ENCODE peak calls at places on chromosomes 11 and 22, in five cellular contexts. One of them, this sample, is unnamed.

GRCh38 chr22:48262596-48263430 is 1500.4 kb downstream of the TBC1D22A start:
- DNase-seq in uterus: no peak
- DNase-seq in fibroblast of lung: no peak
- DNase-seq in endothelial cell: no peak
- DNase-seq in right lobe of liver: no peak
- DNase-seq in this sample: no peak

GRCh38 chr11:17544181-17544622 is at the start of gene USH1C:
- DNase-seq in endothelial cell: peak
- DNase-seq in uterus: no peak
- DNase-seq in right lobe of liver: no peak
- DNase-seq in fibroblast of lung: no peak
- DNase-seq in this sample: peak

GRCh38 chr11:660281-660680 is 23.2 kb downstream of the DRD4 start:
- DNase-seq in fibroblast of lung: no peak
- DNase-seq in right lobe of liver: no peak
- DNase-seq in endothelial cell: no peak
- DNase-seq in uterus: no peak
- DNase-seq in this sample: no peak

GRCh38 chr22:37230673-37231405 is 13.2 kb downstream of the RAC2 start:
- DNase-seq in right lobe of liver: no peak
- DNase-seq in fibroblast of lung: no peak
- DNase-seq in endothelial cell: no peak
- DNase-seq in uterus: no peak
- DNase-seq in this sample: no peak

GRCh38 chr11:44726278-44727113 is at the start of gene TSPAN18:
- DNase-seq in fibroblast of lung: no peak
- DNase-seq in endothelial cell: peak
- DNase-seq in uterus: peak
- DNase-seq in right lobe of liver: no peak
- DNase-seq in this sample: peak

GRCh38 chr22:37193629-37194191 is 5.7 kb upstream of the C1QTNF6 start:
- DNase-seq in endothelial cell: no peak
- DNase-seq in right lobe of liver: no peak
- DNase-seq in uterus: peak
- DNase-seq in fibroblast of lung: no peak
- DNase-seq in this sample: no peak

GRCh38 chr11:113411536-113411935 is 24.0 kb downstream of the ANKK1 start:
- DNase-seq in endothelial cell: no peak
- DNase-seq in right lobe of liver: no peak
- DNase-seq in fibroblast of lung: no peak
- DNase-seq in uterus: no peak
- DNase-seq in this sample: no peak

GRCh38 chr11:27938011-27938410 is 169.9 kb downstream of the KIF18A start:
- DNase-seq in fibroblast of lung: no peak
- DNase-seq in endothelial cell: no peak
- DNase-seq in right lobe of liver: no peak
- DNase-seq in uterus: no peak
- DNase-seq in this sample: no peak

GRCh38 chr11:726278-726915 is 20.4 kb downstream of the EPS8L2 start:
- DNase-seq in right lobe of liver: peak
- DNase-seq in uterus: no peak
- DNase-seq in fibroblast of lung: no peak
- DNase-seq in endothelial cell: no peak
- DNase-seq in this sample: no peak

GRCh38 chr11:34566209-34566551 is 52.6 kb upstream of the ELF5 start:
- DNase-seq in right lobe of liver: no peak
- DNase-seq in uterus: no peak
- DNase-seq in fibroblast of lung: no peak
- DNase-seq in endothelial cell: no peak
- DNase-seq in this sample: no peak

GRCh38 chr11:19311306-19312030 is 70.7 kb upstream of the E2F8 start:
- DNase-seq in endothelial cell: peak
- DNase-seq in right lobe of liver: peak
- DNase-seq in uterus: peak
- DNase-seq in fibroblast of lung: peak
- DNase-seq in this sample: peak

GRCh38 chr11:133835258-133836075 is 9.8 kb downstream of the SPATA19 start:
- DNase-seq in endothelial cell: peak
- DNase-seq in uterus: no peak
- DNase-seq in right lobe of liver: no peak
- DNase-seq in fibroblast of lung: peak
- DNase-seq in this sample: peak

GRCh38 chr11:35389897-35390462 is 29.4 kb downstream of the SLC1A2 start:
- DNase-seq in endothelial cell: no peak
- DNase-seq in uterus: no peak
- DNase-seq in fibroblast of lung: no peak
- DNase-seq in right lobe of liver: no peak
- DNase-seq in this sample: no peak

GRCh38 chr11:62233730-62234129 is 8.3 kb upstream of the SCGB1D2 start:
- DNase-seq in uterus: no peak
- DNase-seq in right lobe of liver: no peak
- DNase-seq in endothelial cell: no peak
- DNase-seq in fibroblast of lung: no peak
- DNase-seq in this sample: no peak

GRCh38 chr11:65502852-65503603 is 4.2 kb downstream of the MALAT1 start:
- DNase-seq in fibroblast of lung: peak
- DNase-seq in right lobe of liver: peak
- DNase-seq in uterus: peak
- DNase-seq in endothelial cell: no peak
- DNase-seq in this sample: no peak

GRCh38 chr11:64959498-64959897 is 12.4 kb downstream of the MAJIN start:
- DNase-seq in endothelial cell: no peak
- DNase-seq in right lobe of liver: no peak
- DNase-seq in uterus: no peak
- DNase-seq in fibroblast of lung: no peak
- DNase-seq in this sample: no peak

GRCh38 chr11:72724021-72724561 is 28.1 kb downstream of the ARAP1 start:
- DNase-seq in endothelial cell: no peak
- DNase-seq in fibroblast of lung: no peak
- DNase-seq in right lobe of liver: no peak
- DNase-seq in uterus: no peak
- DNase-seq in this sample: no peak

GRCh38 chr22:27416553-27417427 is 384.8 kb downstream of the MN1 start:
- DNase-seq in fibroblast of lung: peak
- DNase-seq in uterus: no peak
- DNase-seq in endothelial cell: no peak
- DNase-seq in right lobe of liver: no peak
- DNase-seq in this sample: no peak

GRCh38 chr11:65291613-65292012 is 23.1 kb upstream of the CDC42EP2 start:
- DNase-seq in uterus: no peak
- DNase-seq in endothelial cell: no peak
- DNase-seq in fibroblast of lung: peak
- DNase-seq in right lobe of liver: no peak
- DNase-seq in this sample: no peak

GRCh38 chr22:46105494-46106278 is 44.6 kb upstream of the PPARA start:
- DNase-seq in fibroblast of lung: peak
- DNase-seq in uterus: peak
- DNase-seq in right lobe of liver: no peak
- DNase-seq in endothelial cell: no peak
- DNase-seq in this sample: no peak

GRCh38 chr11:83410605-83411565 is 124.7 kb upstream of the CCDC90B start:
- DNase-seq in uterus: no peak
- DNase-seq in fibroblast of lung: no peak
- DNase-seq in endothelial cell: no peak
- DNase-seq in right lobe of liver: no peak
- DNase-seq in this sample: no peak

GRCh38 chr22:24601217-24602104 is 1.5 kb upstream of the GGT1 start:
- DNase-seq in uterus: no peak
- DNase-seq in endothelial cell: no peak
- DNase-seq in fibroblast of lung: no peak
- DNase-seq in right lobe of liver: peak
- DNase-seq in this sample: no peak

GRCh38 chr11:79663012-79663411 is 222.2 kb upstream of the TENM4 start:
- DNase-seq in fibroblast of lung: no peak
- DNase-seq in uterus: no peak
- DNase-seq in endothelial cell: no peak
- DNase-seq in right lobe of liver: no peak
- DNase-seq in this sample: no peak

GRCh38 chr11:108524422-108524821 is 26.2 kb upstream of the POGLUT3 start:
- DNase-seq in endothelial cell: no peak
- DNase-seq in fibroblast of lung: no peak
- DNase-seq in right lobe of liver: no peak
- DNase-seq in uterus: no peak
- DNase-seq in this sample: no peak

GRCh38 chr22:30824711-30825110 is 130.0 kb downstream of the OSBP2 start:
- DNase-seq in fibroblast of lung: no peak
- DNase-seq in endothelial cell: no peak
- DNase-seq in right lobe of liver: no peak
- DNase-seq in uterus: no peak
- DNase-seq in this sample: no peak

GRCh38 chr11:47330002-47330911 is 22.2 kb downstream of the MYBPC3 start:
- DNase-seq in fibroblast of lung: no peak
- DNase-seq in uterus: no peak
- DNase-seq in right lobe of liver: peak
- DNase-seq in endothelial cell: no peak
- DNase-seq in this sample: no peak

GRCh38 chr22:39136317-39136716 is 16.2 kb downstream of the CBX7 start:
- DNase-seq in endothelial cell: no peak
- DNase-seq in right lobe of liver: no peak
- DNase-seq in fibroblast of lung: no peak
- DNase-seq in uterus: no peak
- DNase-seq in this sample: no peak

GRCh38 chr11:115613986-115614625 is 109.9 kb upstream of the CADM1 start:
- DNase-seq in fibroblast of lung: peak
- DNase-seq in uterus: no peak
- DNase-seq in right lobe of liver: no peak
- DNase-seq in endothelial cell: no peak
- DNase-seq in this sample: no peak

GRCh38 chr11:35947437-35947836 is 3.6 kb downstream of the LDLRAD3 start:
- DNase-seq in endothelial cell: no peak
- DNase-seq in uterus: no peak
- DNase-seq in fibroblast of lung: no peak
- DNase-seq in right lobe of liver: no peak
- DNase-seq in this sample: no peak

GRCh38 chr11:8354622-8355417 is 91.1 kb upstream of the LMO1 start:
- DNase-seq in fibroblast of lung: no peak
- DNase-seq in uterus: no peak
- DNase-seq in right lobe of liver: peak
- DNase-seq in endothelial cell: no peak
- DNase-seq in this sample: no peak

GRCh38 chr11:86745571-86745970 is 54.8 kb upstream of the PRSS23 start:
- DNase-seq in fibroblast of lung: no peak
- DNase-seq in right lobe of liver: no peak
- DNase-seq in uterus: no peak
- DNase-seq in endothelial cell: no peak
- DNase-seq in this sample: no peak

GRCh38 chr11:68150029-68150428 is 28.8 kb upstream of the CHKA start:
- DNase-seq in right lobe of liver: no peak
- DNase-seq in uterus: no peak
- DNase-seq in endothelial cell: peak
- DNase-seq in fibroblast of lung: peak
- DNase-seq in this sample: no peak

GRCh38 chr11:103633037-103633788 is 403.2 kb upstream of the DDI1 start:
- DNase-seq in uterus: no peak
- DNase-seq in fibroblast of lung: peak
- DNase-seq in endothelial cell: no peak
- DNase-seq in right lobe of liver: no peak
- DNase-seq in this sample: no peak
- TF ChIP-seq CTCF in uterus: no peak
- TF ChIP-seq CTCF in fibroblast of lung: no peak
- TF ChIP-seq CTCF in endothelial cell: no peak
- TF ChIP-seq CTCF in right lobe of liver: no peak
- TF ChIP-seq CTCF in this sample: no peak

GRCh38 chr22:29207562-29208501 is 2.1 kb downstream of the EMID1 start:
- DNase-seq in uterus: no peak
- DNase-seq in right lobe of liver: no peak
- DNase-seq in fibroblast of lung: no peak
- DNase-seq in endothelial cell: no peak
- DNase-seq in this sample: no peak

GRCh38 chr22:29208879-29209623 is 3.4 kb downstream of the EMID1 start:
- DNase-seq in endothelial cell: no peak
- DNase-seq in uterus: no peak
- DNase-seq in right lobe of liver: no peak
- DNase-seq in fibroblast of lung: no peak
- DNase-seq in this sample: no peak

GRCh38 chr22:29207231-29207550 is 1.5 kb downstream of the EMID1 start:
- DNase-seq in fibroblast of lung: no peak
- DNase-seq in right lobe of liver: no peak
- DNase-seq in uterus: no peak
- DNase-seq in endothelial cell: no peak
- DNase-seq in this sample: no peak

GRCh38 chr22:29209624-29209929 is 3.9 kb downstream of the EMID1 start:
- DNase-seq in uterus: no peak
- DNase-seq in right lobe of liver: no peak
- DNase-seq in fibroblast of lung: no peak
- DNase-seq in endothelial cell: no peak
- DNase-seq in this sample: no peak

DNA sequence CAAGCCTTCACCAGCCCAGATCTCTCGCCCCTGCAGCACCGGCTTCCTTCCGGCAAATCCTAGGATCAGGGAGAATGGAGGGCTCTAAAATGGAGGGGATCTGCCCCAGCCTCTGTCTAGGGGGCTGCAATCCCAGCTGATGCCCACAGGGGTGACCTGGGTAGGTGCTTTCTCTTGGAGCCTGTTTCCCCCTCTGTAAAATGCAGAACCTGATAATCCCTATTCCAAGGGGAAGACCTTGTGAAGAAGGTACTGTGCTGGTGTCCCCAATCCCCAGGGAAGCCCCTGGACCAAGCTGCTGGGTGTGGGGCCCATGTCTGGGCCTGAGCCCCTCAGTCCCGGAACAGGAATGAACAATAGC is 2.8 kb downstream of the EMID1 start:
- DNase-seq in endothelial cell: no peak
- DNase-seq in right lobe of liver: no peak
- DNase-seq in uterus: no peak
- DNase-seq in fibroblast of lung: no peak
- DNase-seq in this sample: no peak
- TF ChIP-seq CTCF in endothelial cell: no peak
- TF ChIP-seq CTCF in right lobe of liver: no peak
- TF ChIP-seq CTCF in uterus: no peak
- TF ChIP-seq CTCF in fibroblast of lung: no peak
- TF ChIP-seq CTCF in this sample: no peak

DNA sequence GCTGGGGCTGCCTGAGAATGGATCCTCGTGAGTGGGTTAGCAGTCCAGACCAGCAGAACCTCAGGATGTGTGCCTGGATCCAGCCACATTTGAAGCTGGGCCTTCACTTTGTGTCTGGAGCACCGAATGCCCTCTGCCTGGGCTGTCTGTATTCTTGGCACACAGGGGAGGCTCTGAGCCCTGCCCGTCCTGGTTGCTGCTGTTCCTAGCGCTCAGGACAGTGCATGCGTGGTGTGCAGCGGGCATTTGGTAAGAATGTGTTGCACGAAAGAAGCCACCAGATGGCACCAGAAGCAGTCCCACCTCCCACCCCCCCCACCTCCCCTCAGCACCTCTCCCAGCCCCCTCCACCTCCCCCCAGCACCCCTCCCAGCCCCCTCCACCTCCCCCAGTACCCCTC is 4.1 kb upstream of the MAPK11 start:
- DNase-seq in uterus: peak
- DNase-seq in right lobe of liver: peak
- DNase-seq in fibroblast of lung: peak
- DNase-seq in endothelial cell: no peak
- DNase-seq in this sample: peak
- TF ChIP-seq CTCF in uterus: peak
- TF ChIP-seq CTCF in right lobe of liver: no peak
- TF ChIP-seq CTCF in fibroblast of lung: peak
- TF ChIP-seq CTCF in endothelial cell: no peak
- TF ChIP-seq CTCF in this sample: no peak

GRCh38 chr11:130340671-130341319 is 26.1 kb upstream of the ZBTB44 start:
- DNase-seq in uterus: no peak
- DNase-seq in right lobe of liver: no peak
- DNase-seq in fibroblast of lung: no peak
- DNase-seq in endothelial cell: no peak
- DNase-seq in this sample: no peak

GRCh38 chr11:130344846-130345245 is 30.1 kb upstream of the ZBTB44 start:
- DNase-seq in endothelial cell: no peak
- DNase-seq in right lobe of liver: no peak
- DNase-seq in fibroblast of lung: no peak
- DNase-seq in uterus: no peak
- DNase-seq in this sample: no peak
- TF ChIP-seq CTCF in endothelial cell: no peak
- TF ChIP-seq CTCF in right lobe of liver: no peak
- TF ChIP-seq CTCF in fibroblast of lung: no peak
- TF ChIP-seq CTCF in uterus: no peak
- TF ChIP-seq CTCF in this sample: no peak

This sample was measured in glutamatergic neuron.